ENCODE peak calls at places on chromosomes 4 and X, in four cellular contexts. W is nephron progenitor cell, B is HepG2, R is choroid plexus epithelial cell. L is an unnamed sample.

GRCh38 chr4:89724716-89725115 is 112.2 kb downstream of the SNCA start:
- DNase-seq in B (no peak), W (no peak), R (peak), L (no peak)

GRCh38 chr4:30396772-30397475 is 323.2 kb upstream of the PCDH7 start:
- DNase-seq in R (peak), W (no peak), B (no peak), L (no peak)

GRCh38 chrX:67734111-67734753 is 190.4 kb downstream of the AR start:
- DNase-seq in R (no peak), W (no peak), B (no peak), L (no peak)

GRCh38 chr4:173170210-173170778 is 1.7 kb downstream of the GALNT7 start:
- DNase-seq in B (no peak), R (no peak), W (no peak), L (no peak)

GRCh38 chrX:84469226-84469625 is 33.0 kb downstream of the HDX start:
- DNase-seq in B (no peak), R (peak), W (no peak), L (no peak)

GRCh38 chr4:140343303-140343702 is 30.1 kb upstream of the SCOC start:
- DNase-seq in R (peak), W (no peak), B (no peak), L (no peak)

GRCh38 chr4:101177146-101177545 is 170.2 kb downstream of the PPP3CA start:
- DNase-seq in R (no peak), W (no peak), B (no peak), L (no peak)

GRCh38 chr4:102263024-102263787 is 82.1 kb downstream of the SLC39A8 start:
- DNase-seq in R (peak), W (no peak), B (peak), L (no peak)

GRCh38 chrX:120459313-120459712 is 9.8 kb downstream of the LAMP2 start:
- DNase-seq in R (no peak), W (no peak), B (no peak), L (no peak)

GRCh38 chr4:108336076-108336475 is 167.3 kb upstream of the LEF1 start:
- DNase-seq in W (no peak), B (no peak), R (peak), L (no peak)

GRCh38 chr4:6092131-6092530 is 73.9 kb upstream of the C4orf50 start:
- DNase-seq in W (no peak), R (no peak), B (no peak), L (no peak)

GRCh38 chr4:167544391-167544790 is 310.1 kb upstream of the SPOCK3 start:
- DNase-seq in B (no peak), W (no peak), R (no peak), L (no peak)

GRCh38 chr4:13541720-13542576 is 2.4 kb downstream of the NKX3-2 start:
- DNase-seq in B (no peak), R (no peak), W (peak), L (peak)

GRCh38 chr4:7124643-7125442 is 57.0 kb upstream of the GRPEL1 start:
- DNase-seq in R (peak), W (peak), B (peak), L (no peak)

GRCh38 chrX:10414106-10414824 is 206.1 kb downstream of the MID1 start:
- DNase-seq in W (no peak), B (no peak), R (no peak), L (no peak)

GRCh38 chr4:188719794-188720193 is 580.6 kb downstream of the TRIML1 start:
- DNase-seq in R (no peak), B (no peak), W (no peak), L (no peak)

GRCh38 chr4:150720973-150721518 is 139.1 kb downstream of the MAB21L2 start:
- DNase-seq in B (no peak), W (no peak), R (peak), L (no peak)

GRCh38 chr4:15655223-15656037 is at the start of gene FBXL5:
- DNase-seq in B (peak), R (peak), W (peak), L (peak)

GRCh38 chr4:187432310-187432709 is 563.3 kb upstream of the ZFP42 start:
- DNase-seq in B (no peak), W (no peak), R (no peak), L (no peak)
- TF ChIP-seq CTCF in B (no peak), W (no peak), R (no peak), L (no peak)

DNA sequence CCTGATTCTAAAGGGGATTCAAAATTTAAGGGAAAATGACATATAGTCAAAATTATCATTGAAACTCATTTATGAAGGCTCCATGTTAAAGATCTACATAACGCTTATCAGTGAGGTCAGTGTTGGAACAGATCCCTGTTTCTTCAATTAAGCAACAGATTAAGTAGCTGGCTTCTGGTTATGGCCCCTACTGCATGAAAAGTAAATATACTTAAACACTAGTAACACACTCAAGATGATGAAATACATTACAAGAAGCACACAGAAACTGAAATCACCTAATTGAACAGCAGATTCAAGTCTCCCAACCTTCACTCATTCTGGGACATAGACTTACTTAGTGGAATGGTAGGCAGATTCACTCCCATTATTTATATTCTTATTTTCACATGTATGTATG is 51.6 kb upstream of the SLC16A2 start:
- DNase-seq in W (no peak), B (no peak), R (no peak), L (no peak)
- TF ChIP-seq CTCF in W (no peak), B (no peak), R (no peak), L (no peak)

DNA sequence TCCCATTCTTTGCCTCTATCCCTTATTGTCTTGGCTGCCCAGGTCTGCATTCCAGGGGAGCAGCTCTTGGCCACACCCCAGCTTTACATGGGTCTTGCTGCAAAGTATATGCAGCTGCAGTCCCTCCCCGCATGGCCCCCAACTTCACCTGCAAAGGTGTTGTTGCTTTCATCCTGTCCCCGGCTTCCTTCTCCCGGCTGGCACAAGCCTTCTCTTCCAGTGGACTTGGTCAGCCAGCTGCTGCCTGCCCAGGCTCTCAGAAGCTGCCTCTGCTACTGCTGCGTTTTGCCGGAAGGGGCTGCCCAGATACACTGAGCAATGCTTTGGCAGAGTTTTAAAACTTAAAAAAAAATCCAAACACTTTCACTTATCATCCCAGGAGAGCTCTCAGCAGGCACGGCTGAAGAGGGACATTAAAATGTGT is 121.2 kb upstream of the PDLIM3 start:
- DNase-seq in B (no peak), W (no peak), R (peak), L (no peak)
- TF ChIP-seq CTCF in B (no peak), W (no peak), R (peak), L (no peak)

GRCh38 chrX:12767856-12768255 is 23.4 kb upstream of the PRPS2 start:
- DNase-seq in W (no peak), R (no peak), B (no peak), L (no peak)

GRCh38 chrX:12771445-12772069 is 19.7 kb upstream of the PRPS2 start:
- DNase-seq in B (no peak), R (peak), W (peak), L (peak)

DNA sequence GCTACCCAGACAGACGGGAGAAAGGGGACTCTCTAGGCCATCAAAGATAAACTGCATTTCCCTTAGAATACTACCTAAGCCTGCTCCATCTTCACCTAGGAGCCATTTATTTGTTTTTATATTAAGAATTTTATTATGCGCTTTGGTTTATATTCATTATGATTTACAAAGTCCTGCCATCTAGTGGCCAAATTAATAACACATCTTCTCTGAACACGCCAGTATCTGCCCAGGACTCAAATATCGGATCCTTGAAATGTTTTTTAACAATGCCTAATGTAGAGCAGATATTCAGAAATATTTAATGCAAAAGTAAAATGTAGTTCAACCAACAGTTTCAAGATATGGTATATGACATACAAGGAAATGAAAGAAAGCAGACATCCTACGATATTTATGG is 20.8 kb upstream of the PRPS2 start:
- DNase-seq in R (peak), B (no peak), W (no peak), L (no peak)
- TF ChIP-seq CTCF in R (peak), B (no peak), W (peak), L (peak)

GRCh38 chr4:5018096-5018495 is 1.2 kb downstream of the CYTL1 start:
- DNase-seq in B (no peak), R (peak), W (no peak), L (no peak)
- TF ChIP-seq CTCF in B (no peak), R (peak), W (no peak), L (no peak)

DNA sequence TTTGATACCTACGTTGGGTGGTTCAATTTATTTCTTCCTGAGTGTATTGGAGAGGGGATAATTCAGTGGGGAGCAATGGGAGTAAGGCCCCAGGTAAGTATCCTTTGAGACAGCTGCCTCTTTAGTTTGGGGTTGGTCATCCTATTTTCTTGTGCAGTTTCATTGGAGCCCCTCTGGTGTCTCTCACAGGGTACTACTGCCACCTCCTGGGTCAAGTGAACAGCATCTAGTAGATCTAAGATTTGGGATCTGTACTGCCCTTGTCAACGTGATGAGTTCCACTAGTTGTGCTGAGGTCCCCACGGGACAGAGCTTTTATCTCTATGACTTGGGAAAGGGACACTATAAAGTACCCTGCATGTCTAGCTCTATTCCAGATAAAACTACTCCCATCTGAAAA is 80.6 kb downstream of the PBDC1 start:
- DNase-seq in R (peak), W (peak), B (peak), L (peak)
- TF ChIP-seq CTCF in R (peak), W (peak), B (peak), L (no peak)

DNA sequence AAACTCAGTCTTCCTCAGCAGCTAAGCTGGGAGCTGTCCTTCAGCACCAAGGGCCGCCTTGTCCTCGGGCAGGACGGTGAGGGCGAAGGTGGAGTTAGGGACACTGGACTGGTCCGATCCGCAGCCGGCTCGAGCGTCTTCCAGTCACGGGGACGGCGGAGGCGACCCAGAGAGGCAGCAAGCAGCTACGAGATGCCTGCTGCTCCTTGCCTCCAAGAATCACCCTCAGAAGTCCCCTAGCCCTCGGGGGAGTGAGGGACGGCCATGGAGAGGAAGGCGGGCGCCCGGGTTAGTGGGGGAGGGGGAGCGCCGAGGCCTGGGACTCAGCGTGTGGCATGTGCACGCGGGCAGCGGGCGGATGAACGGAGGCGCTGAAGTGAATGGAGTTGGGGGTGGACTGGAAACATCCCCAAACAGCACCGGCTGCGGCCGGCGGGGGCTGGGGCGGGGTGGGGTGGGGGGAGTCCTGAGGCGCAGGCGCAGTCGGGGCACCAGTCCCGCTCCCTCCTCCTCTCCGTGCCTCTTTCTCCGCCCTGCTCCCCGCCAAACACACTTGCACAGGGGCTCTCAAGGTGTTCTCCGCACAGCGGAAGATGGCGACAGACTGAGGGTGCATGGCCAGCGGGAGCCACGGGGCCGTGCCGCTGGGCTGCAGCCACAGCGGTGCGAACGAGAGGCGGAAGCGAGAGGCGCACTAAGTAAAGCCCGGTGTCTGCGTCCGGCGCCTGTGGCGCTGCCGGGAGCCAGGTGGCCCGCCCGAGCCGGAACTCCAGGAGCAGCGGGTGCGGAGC is at the start of gene NALF2:
- DNase-seq in W (peak), R (peak), B (peak), L (peak)
- TF ChIP-seq CTCF in W (no peak), R (no peak), B (peak), L (no peak)

DNA sequence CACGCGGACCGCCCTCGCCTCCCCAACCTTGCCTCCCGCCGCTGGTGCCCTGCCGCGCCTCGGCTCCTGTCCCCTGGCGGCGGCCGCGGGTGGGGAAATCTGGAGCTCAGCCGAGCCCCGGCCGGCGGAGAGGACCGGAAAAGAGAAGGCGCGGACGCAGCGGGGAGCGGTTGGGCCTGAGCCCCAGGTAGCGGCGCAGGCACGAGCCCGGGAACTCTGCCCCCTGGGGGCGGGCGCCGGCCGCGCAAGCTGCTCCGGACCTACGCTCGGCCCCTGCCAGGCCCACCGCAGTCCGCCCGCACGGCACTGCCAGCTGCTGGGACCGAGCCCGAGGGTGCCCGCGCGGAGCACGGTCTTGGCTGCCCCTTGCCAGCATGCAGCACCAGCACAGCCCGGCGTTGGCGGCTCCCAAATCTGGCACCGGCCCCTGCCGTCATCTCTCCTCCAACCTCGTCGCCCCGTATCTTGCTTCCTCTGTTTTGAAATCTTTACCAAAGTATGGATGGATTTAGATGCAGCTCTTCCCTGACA is at the start of gene PRSS12:
- DNase-seq in W (peak), R (peak), B (peak), L (peak)
- TF ChIP-seq CTCF in W (peak), R (peak), B (peak), L (peak)

GRCh38 chr4:163072222-163072621 is 94.5 kb downstream of the NAF1 start:
- DNase-seq in B (no peak), R (peak), W (no peak), L (no peak)

DNA sequence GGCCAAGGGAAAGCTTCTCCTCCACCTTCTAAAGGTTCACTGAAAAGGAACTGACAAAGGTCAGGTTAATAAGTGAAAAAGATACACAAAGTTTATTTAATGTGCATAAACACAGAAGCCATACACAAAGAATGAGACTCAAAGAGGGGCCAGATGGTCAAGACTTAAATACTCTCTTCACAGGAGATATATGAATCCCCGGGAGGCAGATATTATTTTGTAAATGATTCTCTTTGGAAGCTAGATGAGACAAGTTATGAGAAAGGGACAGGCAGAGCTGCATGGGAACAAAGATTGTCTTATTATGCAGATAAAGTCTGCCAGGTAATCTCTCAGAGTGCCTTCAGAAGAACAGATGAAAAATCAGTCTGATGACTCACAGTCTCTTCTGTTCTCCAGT is 89.1 kb downstream of the NAF1 start:
- DNase-seq in R (no peak), B (no peak), W (no peak), L (no peak)
- TF ChIP-seq CTCF in R (no peak), B (no peak), W (no peak), L (no peak)

L was measured in endothelial cell.